ENCODE peak calls at places on chromosomes 12 and 14, in four cellular contexts. X is ELR, Z is ELF-1, I is CMK. U is an unnamed sample.

GRCh38 chr14:33880330-33880729 is 70.5 kb downstream of the EGLN3 start:
- DNase-seq in X (no peak), Z (no peak), I (no peak), U (no peak)

GRCh38 chr12:78192979-78193378 is 362.3 kb downstream of the NAV3 start:
- DNase-seq in X (no peak), Z (no peak), I (no peak), U (no peak)

GRCh38 chr12:95218164-95218851 is 701 bp downstream of the VEZT start:
- DNase-seq in X (peak), Z (no peak), I (no peak), U (no peak)

GRCh38 chr14:54338696-54339317 is 58.0 kb upstream of the CDKN3 start:
- DNase-seq in X (peak), Z (peak), I (no peak), U (no peak)

GRCh38 chr12:3684449-3685051 is 68.4 kb downstream of the CRACR2A start:
- DNase-seq in X (no peak), Z (no peak), I (no peak), U (no peak)

GRCh38 chr14:71327691-71328090 is 420.4 kb downstream of the PCNX1 start:
- DNase-seq in X (no peak), Z (no peak), I (no peak), U (no peak)

GRCh38 chr12:49287876-49288275 is 7.1 kb upstream of the PRPH start:
- DNase-seq in X (no peak), Z (no peak), I (no peak), U (no peak)

GRCh38 chr14:74604896-74605295 is 7.1 kb downstream of the LTBP2 start:
- DNase-seq in X (no peak), Z (no peak), I (no peak), U (no peak)

GRCh38 chr14:72782182-72782508 is 111.8 kb downstream of the DPF3 start:
- DNase-seq in X (no peak), Z (no peak), I (no peak), U (no peak)

GRCh38 chr12:57897296-57897974 is 43.9 kb upstream of the ATP23 start:
- DNase-seq in X (no peak), Z (peak), I (no peak), U (no peak)

GRCh38 chr12:108804361-108804949 is 52.9 kb downstream of the SSH1 start:
- DNase-seq in X (no peak), Z (peak), I (no peak), U (no peak)

GRCh38 chr12:123941485-123942276 is 30.9 kb downstream of the CCDC92 start:
- DNase-seq in X (no peak), Z (no peak), I (no peak), U (no peak)

GRCh38 chr12:24750263-24750662 is 198.6 kb downstream of the BCAT1 start:
- DNase-seq in X (no peak), Z (no peak), I (no peak), U (no peak)

GRCh38 chr14:32300146-32300545 is 29.0 kb upstream of the AKAP6 start:
- DNase-seq in X (no peak), Z (no peak), I (no peak), U (peak)

GRCh38 chr14:76936483-76936882 is 92.0 kb downstream of the IRF2BPL start:
- DNase-seq in X (no peak), Z (no peak), I (no peak), U (no peak)

GRCh38 chr14:67425603-67426002 is 13.6 kb upstream of the PLEK2 start:
- DNase-seq in X (no peak), Z (no peak), I (no peak), U (no peak)

GRCh38 chr14:36241183-36241582 is 64.7 kb upstream of the PTCSC3 start:
- DNase-seq in X (no peak), Z (no peak), I (no peak), U (no peak)

GRCh38 chr14:91252901-91253794 is 8.6 kb upstream of the GPR68 start:
- DNase-seq in X (peak), Z (peak), I (no peak), U (no peak)

GRCh38 chr12:69616025-69616424 is 5.3 kb upstream of the LRRC10 start:
- DNase-seq in X (no peak), Z (no peak), I (no peak), U (no peak)

GRCh38 chr14:23071975-23072539 is 14.7 kb upstream of the CDH24 start:
- DNase-seq in X (peak), Z (peak), I (no peak), U (no peak)

GRCh38 chr14:36344211-36344610 is 23.8 kb upstream of the MBIP start:
- DNase-seq in X (no peak), Z (no peak), I (no peak), U (no peak)

GRCh38 chr14:75425443-75425842 is 2.4 kb upstream of the JDP2 start:
- DNase-seq in X (no peak), Z (no peak), I (no peak), U (no peak)

GRCh38 chr12:108495054-108495453 is 20.0 kb upstream of the FICD start:
- DNase-seq in X (peak), Z (peak), I (no peak), U (no peak)

GRCh38 chr12:22333186-22333745 is 1.2 kb downstream of the ST8SIA1 start:
- DNase-seq in X (peak), Z (no peak), I (no peak), U (no peak)

GRCh38 chr12:110316861-110317260 is 35.8 kb downstream of the ATP2A2 start:
- DNase-seq in X (peak), Z (no peak), I (no peak), U (no peak)

GRCh38 chr12:11482955-11483354 is 87.6 kb upstream of the PRB2 start:
- DNase-seq in X (no peak), Z (no peak), I (no peak), U (no peak)

GRCh38 chr14:80850197-80850814 is 91.2 kb downstream of the CEP128 start:
- DNase-seq in X (peak), Z (no peak), I (no peak), U (no peak)

GRCh38 chr12:93085383-93086287 is 156.5 kb upstream of the EEA1 start:
- DNase-seq in X (no peak), Z (no peak), I (no peak), U (no peak)

GRCh38 chr14:74144789-74145188 is 60.0 kb downstream of the LIN52 start:
- DNase-seq in X (no peak), Z (no peak), I (no peak), U (no peak)